ENCODE peak calls at places on chromosomes 2 and 18, in four cellular contexts. H, W, A and N are unnamed samples.

GRCh38 chr2:234793211-234793610 is 158.6 kb upstream of the SH3BP4 start:
- DNase-seq in H (no peak), W (no peak), A (no peak), N (no peak)

GRCh38 chr2:197075754-197076337 is 149.3 kb upstream of the PGAP1 start:
- DNase-seq in H (no peak), W (no peak), A (no peak), N (no peak)

GRCh38 chr2:205188516-205189138 is 493.7 kb upstream of the NRP2 start:
- DNase-seq in H (no peak), W (peak; percentile 12), A (peak; percentile 55), N (no peak)

GRCh38 chr2:45716915-45717314 is 65.4 kb downstream of the PRKCE start:
- DNase-seq in H (no peak), W (no peak), A (no peak), N (no peak)

GRCh38 chr18:7954229-7954628 is 387.1 kb downstream of the PTPRM start:
- DNase-seq in H (no peak), W (no peak), A (no peak), N (no peak)

GRCh38 chr2:227186751-227187150 is 22.3 kb downstream of the COL4A3 start:
- DNase-seq in H (no peak), W (no peak), A (no peak), N (no peak)

GRCh38 chr2:88607416-88607815 is 19.8 kb downstream of the EIF2AK3 start:
- DNase-seq in H (no peak), W (no peak), A (no peak), N (no peak)

GRCh38 chr2:88059979-88060906 is 4.7 kb upstream of the KRCC1 start:
- DNase-seq in H (peak; percentile 32), W (peak; percentile 23), A (no peak), N (no peak)

GRCh38 chr2:44524347-44524926 is 162.7 kb downstream of the CAMKMT start:
- DNase-seq in H (no peak), W (no peak), A (no peak), N (no peak)

GRCh38 chr2:202808754-202809153 is 62.8 kb downstream of the ICA1L start:
- DNase-seq in H (no peak), W (no peak), A (no peak), N (no peak)
- H3K27ac ChIP-seq in H (no peak overlapping the region), W (no peak overlapping the region), A (no peak overlapping the region), N (no peak overlapping the region)

DNA sequence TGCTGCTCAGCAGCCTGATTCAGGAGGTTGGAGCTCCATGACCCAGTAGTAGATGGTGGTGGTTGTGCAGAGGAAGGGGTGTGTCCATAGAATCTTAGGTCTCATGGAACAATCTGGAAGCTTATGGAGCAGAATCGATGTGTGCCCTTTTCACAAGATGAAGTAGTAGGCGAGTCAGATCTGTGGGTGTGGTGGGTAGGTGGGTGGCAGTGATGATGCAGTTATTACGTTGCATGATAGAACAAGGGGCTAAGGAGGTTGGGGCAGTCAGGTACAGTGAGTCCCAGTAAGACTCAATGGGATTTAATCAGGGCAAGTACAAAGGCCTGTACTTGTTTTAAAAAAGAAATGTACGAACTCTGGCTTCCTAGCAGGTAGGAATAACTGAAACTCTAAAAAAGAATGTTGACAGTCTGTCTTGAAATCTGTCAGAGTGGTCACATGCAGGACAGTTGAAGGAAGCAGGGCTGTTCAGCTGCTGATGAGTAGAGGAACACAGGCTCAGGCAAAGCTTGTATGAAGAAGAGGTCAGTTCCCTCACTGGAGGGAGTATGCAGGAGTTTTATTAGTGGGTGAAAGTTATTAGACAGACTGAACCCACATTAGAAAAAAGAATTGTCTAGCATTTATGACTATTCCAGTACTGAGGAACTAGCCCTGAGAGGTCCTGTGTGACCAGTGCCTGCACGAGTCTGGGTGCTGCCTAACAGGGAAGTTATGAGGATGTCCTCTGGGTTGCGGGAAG is 9.3 kb downstream of the TET3 start:
- DNase-seq in H (no peak), W (no peak), A (no peak), N (no peak)
- H3K27me3 ChIP-seq in H (no peaks in the 10 kb centered on the region), W (no peaks in the 10 kb centered on the region), A (no peaks in the 10 kb centered on the region), N (no peaks in the 10 kb centered on the region)

GRCh38 chr2:101508636-101509035 is 33.7 kb upstream of the RFX8 start:
- DNase-seq in H (no peak), W (no peak), A (no peak), N (no peak)
- H3K27ac ChIP-seq in H (no peak overlapping the region), W (no peak overlapping the region), A (no peak overlapping the region), N (no peak overlapping the region)

DNA sequence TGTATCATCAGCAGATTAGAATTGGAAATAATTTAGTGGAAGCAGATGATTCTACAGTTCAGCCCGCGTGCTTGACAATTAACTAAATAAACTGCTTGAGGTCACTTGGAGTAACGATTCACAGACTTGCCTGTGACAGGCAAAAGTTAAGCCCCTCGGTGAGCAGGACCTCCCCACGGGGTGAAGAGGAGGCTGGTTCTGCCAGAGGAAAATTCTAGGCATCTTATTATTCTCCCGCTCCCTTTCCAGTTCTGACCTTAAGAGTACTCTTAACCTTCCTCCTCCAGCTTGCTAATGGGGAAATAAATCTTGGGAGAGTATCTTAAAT is 169.7 kb upstream of the SMAD2 start:
- DNase-seq in H (no peak), W (no peak), A (no peak), N (no peak)
- H3K27me3 ChIP-seq in H (peaks cover 15% of the 10 kb centered on the region), W (no peaks in the 10 kb centered on the region), A (no peaks in the 10 kb centered on the region), N (no peaks in the 10 kb centered on the region)